ENCODE peak calls at places on chromosomes 16 and 17, in five cellular contexts. S is H1, L is HepG2, W is GM12878, Y is K562. E is an unnamed sample.
A peak's percentile ranks its signal among the peaks of the same experiment; 100 is the strongest.

GRCh38 chr17:81590121-81590520 is 38.0 kb upstream of the FAAP100 start:
- DNase-seq in S (no peak), L (no peak), W (no peak), Y (no peak), E (no peak)

GRCh38 chr17:29111816-29112499 is 68.2 kb downstream of the MYO18A start:
- DNase-seq in S (no peak), L (peak; percentile 41), W (no peak), Y (peak; percentile 71), E (no peak)

GRCh38 chr16:74842413-74842812 is 67.8 kb upstream of the FA2H start:
- DNase-seq in S (no peak), L (no peak), W (no peak), Y (no peak), E (no peak)

GRCh38 chr17:44235583-44235936 is 16.1 kb upstream of the UBTF start:
- DNase-seq in S (no peak), L (no peak), W (no peak), Y (no peak), E (peak; percentile 73)

GRCh38 chr17:59899099-59899498 is 6.2 kb downstream of the RPS6KB1 start:
- DNase-seq in S (no peak), L (no peak), W (no peak), Y (no peak), E (no peak)

GRCh38 chr16:73568769-73569168 is 520.8 kb upstream of the ZFHX3 start:
- DNase-seq in S (no peak), L (no peak), W (no peak), Y (no peak), E (no peak)

GRCh38 chr16:87543436-87544191 is 50.8 kb upstream of the ZCCHC14 start:
- DNase-seq in S (no peak), L (no peak), W (no peak), Y (no peak), E (no peak)

GRCh38 chr16:61909074-61909473 is 127.2 kb downstream of the CDH8 start:
- DNase-seq in S (no peak), L (no peak), W (no peak), Y (no peak), E (no peak)

GRCh38 chr17:71666047-71666446 is 454.8 kb upstream of the SOX9 start:
- DNase-seq in S (no peak), L (no peak), W (no peak), Y (no peak), E (no peak)

GRCh38 chr16:636206-637080 is at the start of gene METTL26:
- DNase-seq in S (no peak), L (peak; percentile 92), W (peak; percentile 68), Y (peak; percentile 80), E (peak; percentile 63)
- TF ChIP-seq SRF in S (no peak), L (no peak), W (no peak), Y (peak; percentile 4), E (no peak)

GRCh38 chr17:13393841-13394710 is 207.7 kb downstream of the HS3ST3A1 start:
- DNase-seq in S (no peak), L (no peak), W (no peak), Y (no peak), E (no peak)

GRCh38 chr17:13398853-13399252 is 202.9 kb downstream of the HS3ST3A1 start:
- DNase-seq in S (no peak), L (no peak), W (no peak), Y (no peak), E (no peak)

GRCh38 chr17:13395346-13395745 is 206.4 kb downstream of the HS3ST3A1 start:
- DNase-seq in S (no peak), L (no peak), W (no peak), Y (no peak), E (no peak)

GRCh38 chr17:13398091-13398490 is 203.6 kb downstream of the HS3ST3A1 start:
- DNase-seq in S (no peak), L (no peak), W (no peak), Y (no peak), E (no peak)

DNA sequence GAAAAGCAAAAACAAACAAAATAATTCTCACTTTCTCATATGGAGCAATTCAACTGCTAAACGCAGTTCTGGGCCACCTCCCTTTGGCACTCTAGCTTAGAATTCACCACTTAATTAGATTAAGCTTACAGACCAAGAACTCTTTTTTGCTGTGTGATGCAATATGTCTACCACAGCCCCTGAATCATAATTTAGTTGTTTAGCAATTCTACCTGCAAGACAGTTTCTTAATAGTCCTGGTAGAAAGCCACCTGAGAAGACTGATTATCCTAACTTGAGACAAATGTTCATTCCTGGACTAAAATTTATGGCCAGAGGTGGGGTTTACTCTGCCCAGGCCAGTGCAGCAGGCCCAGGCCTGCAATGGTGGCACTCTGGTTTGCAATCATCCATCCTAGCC is 205.9 kb downstream of the HS3ST3A1 start:
- DNase-seq in S (no peak), L (no peak), W (no peak), Y (no peak), E (no peak)
- TF ChIP-seq JUND in S (no peak), L (no peak), W (no peak), Y (no peak), E (no peak)

GRCh38 chr16:84614914-84615813 is 2.7 kb downstream of the COTL1 start:
- DNase-seq in S (no peak), L (no peak), W (no peak), Y (no peak), E (no peak)
- TF ChIP-seq SRF in S (no peak), L (no peak), W (no peak), Y (no peak), E (no peak)

GRCh38 chr17:67519801-67520251 is 142.7 kb downstream of the PITPNC1 start:
- DNase-seq in S (peak; percentile 23), L (no peak), W (no peak), Y (no peak), E (no peak)
- TF ChIP-seq JUND in S (no peak), L (no peak), W (no peak), Y (no peak), E (no peak)

GRCh38 chr16:1983544-1984346 is at the start of gene GFER:
- DNase-seq in S (peak; percentile 81), L (peak; percentile 81), W (peak; percentile 43), Y (peak; percentile 92), E (peak; percentile 85)

GRCh38 chr16:1981398-1981836 is at the start of gene NOXO1:
- DNase-seq in S (no peak), L (no peak), W (no peak), Y (no peak), E (no peak)

GRCh38 chr16:1980770-1981087 is 540 bp downstream of the NOXO1 start:
- DNase-seq in S (no peak), L (no peak), W (no peak), Y (no peak), E (no peak)

GRCh38 chr16:1983053-1983543 is 895 bp upstream of the GFER start:
- DNase-seq in S (no peak), L (no peak), W (no peak), Y (no peak), E (no peak)

DNA sequence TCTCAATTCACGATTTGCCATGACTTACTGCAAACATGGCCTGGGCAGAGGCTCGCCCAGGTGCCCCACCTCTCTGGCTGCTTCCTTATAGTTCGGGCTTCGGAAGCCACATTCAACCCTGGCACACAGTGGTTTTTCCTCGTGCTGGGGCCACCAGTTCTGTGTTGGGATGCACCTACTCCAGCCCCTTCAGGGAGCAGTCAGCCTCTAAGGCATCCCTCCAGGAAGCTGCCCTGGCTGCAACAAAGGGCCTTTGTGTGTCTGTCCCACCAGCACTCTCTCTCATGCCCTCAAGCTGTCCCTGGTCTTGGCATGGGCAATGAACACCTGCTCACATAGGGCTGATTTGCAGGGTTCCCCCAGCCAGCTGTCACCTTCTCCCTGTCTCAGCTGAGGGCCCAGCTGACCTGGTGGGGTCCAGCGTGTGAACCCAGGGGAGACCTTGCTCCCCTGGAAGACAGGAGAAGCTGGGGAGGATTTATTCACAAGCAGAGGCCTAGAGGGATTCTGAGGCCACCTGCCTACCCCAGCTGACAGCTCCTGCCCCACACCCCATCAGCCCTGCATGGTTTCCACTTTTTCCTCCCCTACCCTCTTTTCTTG is 804 bp upstream of the NOXO1 start:
- DNase-seq in S (no peak), L (peak; percentile 41), W (no peak), Y (no peak), E (no peak)
- TF ChIP-seq SRF in S (no peak), L (no peak), W (no peak), Y (no peak), E (no peak)

GRCh38 chr16:28865722-28866453 is 2.2 kb downstream of the SH2B1 start:
- DNase-seq in S (no peak), L (peak; percentile 51), W (no peak), Y (no peak), E (no peak)
- TF ChIP-seq JUND in S (no peak), L (no peak), W (no peak), Y (no peak), E (no peak)

GRCh38 chr16:50665128-50665878 is 15.8 kb downstream of the SNX20 start:
- DNase-seq in S (peak; percentile 41), L (peak; percentile 59), W (no peak), Y (peak; percentile 80), E (peak; percentile 41)
- TF ChIP-seq SRF in S (no peak), L (no peak), W (no peak), Y (no peak), E (no peak)